ENCODE peak calls at places on chromosomes 1 and 21, in six cellular contexts. One of them, this sample, is unnamed.

GRCh38 chr21:31318971-31319370 is 25.1 kb downstream of the TIAM1 start:
- DNase-seq in H9: no peak
- DNase-seq in IMR-90: peak
- DNase-seq in neuronal stem cell: no peak
- DNase-seq in H1: no peak
- DNase-seq in mesendoderm: no peak
- DNase-seq in this sample: no peak

GRCh38 chr1:154497026-154497806 is 4.8 kb upstream of the TDRD10 start:
- DNase-seq in H9: no peak
- DNase-seq in IMR-90: no peak
- DNase-seq in neuronal stem cell: no peak
- DNase-seq in H1: no peak
- DNase-seq in mesendoderm: peak
- DNase-seq in this sample: no peak

GRCh38 chr1:24108334-24109165 is 3.4 kb downstream of the MYOM3 start:
- DNase-seq in H9: no peak
- DNase-seq in IMR-90: peak
- DNase-seq in neuronal stem cell: no peak
- DNase-seq in H1: no peak
- DNase-seq in mesendoderm: no peak
- DNase-seq in this sample: peak

GRCh38 chr1:202794049-202794725 is 14.0 kb downstream of the KDM5B start:
- DNase-seq in H9: no peak
- DNase-seq in IMR-90: no peak
- DNase-seq in neuronal stem cell: no peak
- DNase-seq in H1: no peak
- DNase-seq in mesendoderm: no peak
- DNase-seq in this sample: no peak

GRCh38 chr1:147773215-147773715 is 12.9 kb upstream of the GJA5 start:
- DNase-seq in H9: peak
- DNase-seq in IMR-90: no peak
- DNase-seq in neuronal stem cell: no peak
- DNase-seq in H1: peak
- DNase-seq in mesendoderm: peak
- DNase-seq in this sample: no peak

GRCh38 chr1:240190881-240191385 is 99.2 kb downstream of the FMN2 start:
- DNase-seq in H9: no peak
- DNase-seq in IMR-90: peak
- DNase-seq in neuronal stem cell: no peak
- DNase-seq in H1: no peak
- DNase-seq in mesendoderm: peak
- DNase-seq in this sample: peak

GRCh38 chr1:231796141-231796540 is 169.6 kb downstream of the DISC1 start:
- DNase-seq in H9: no peak
- DNase-seq in IMR-90: no peak
- DNase-seq in neuronal stem cell: no peak
- DNase-seq in H1: no peak
- DNase-seq in mesendoderm: no peak
- DNase-seq in this sample: no peak

GRCh38 chr1:188769936-188770335 is 1707.7 kb downstream of the BRINP3 start:
- DNase-seq in H9: no peak
- DNase-seq in IMR-90: no peak
- DNase-seq in neuronal stem cell: no peak
- DNase-seq in H1: no peak
- DNase-seq in mesendoderm: no peak
- DNase-seq in this sample: no peak

GRCh38 chr1:89632213-89633102 is 462 bp upstream of the LRRC8C start:
- DNase-seq in H9: peak
- DNase-seq in IMR-90: peak
- DNase-seq in neuronal stem cell: peak
- DNase-seq in H1: peak
- DNase-seq in mesendoderm: peak
- DNase-seq in this sample: peak

GRCh38 chr1:183097438-183098051 is 74.3 kb downstream of the LAMC1 start:
- DNase-seq in H9: no peak
- DNase-seq in IMR-90: peak
- DNase-seq in neuronal stem cell: no peak
- DNase-seq in H1: no peak
- DNase-seq in mesendoderm: no peak
- DNase-seq in this sample: peak

GRCh38 chr1:164836614-164837018 is 277.6 kb downstream of the PBX1 start:
- DNase-seq in H9: no peak
- DNase-seq in IMR-90: no peak
- DNase-seq in neuronal stem cell: no peak
- DNase-seq in H1: no peak
- DNase-seq in mesendoderm: no peak
- DNase-seq in this sample: no peak

GRCh38 chr1:235583511-235584001 is 66.0 kb downstream of the GNG4 start:
- DNase-seq in H9: no peak
- DNase-seq in IMR-90: no peak
- DNase-seq in neuronal stem cell: no peak
- DNase-seq in H1: no peak
- DNase-seq in mesendoderm: no peak
- DNase-seq in this sample: peak

GRCh38 chr21:46665566-46665965 is 30.1 kb downstream of the PRMT2 start:
- DNase-seq in H9: no peak
- DNase-seq in IMR-90: no peak
- DNase-seq in neuronal stem cell: no peak
- DNase-seq in H1: no peak
- DNase-seq in mesendoderm: no peak
- DNase-seq in this sample: no peak

GRCh38 chr21:34737115-34737514 is 68.3 kb downstream of the CLIC6 start:
- DNase-seq in H9: no peak
- DNase-seq in IMR-90: no peak
- DNase-seq in neuronal stem cell: no peak
- DNase-seq in H1: no peak
- DNase-seq in mesendoderm: no peak
- DNase-seq in this sample: peak

GRCh38 chr1:1221887-1222574 is 8.1 kb upstream of the TNFRSF4 start:
- DNase-seq in H9: no peak
- DNase-seq in IMR-90: no peak
- DNase-seq in neuronal stem cell: no peak
- DNase-seq in H1: no peak
- DNase-seq in mesendoderm: no peak
- DNase-seq in this sample: no peak

GRCh38 chr1:171655215-171656116 is 3.0 kb upstream of the MYOC start:
- DNase-seq in H9: peak
- DNase-seq in IMR-90: peak
- DNase-seq in neuronal stem cell: no peak
- DNase-seq in H1: peak
- DNase-seq in mesendoderm: peak
- DNase-seq in this sample: peak

GRCh38 chr1:94020764-94021579 is 100.0 kb downstream of the ABCA4 start:
- DNase-seq in H9: no peak
- DNase-seq in IMR-90: peak
- DNase-seq in neuronal stem cell: no peak
- DNase-seq in H1: no peak
- DNase-seq in mesendoderm: peak
- DNase-seq in this sample: peak

GRCh38 chr1:155892801-155893200 is 18.3 kb downstream of the RIT1 start:
- DNase-seq in H9: no peak
- DNase-seq in IMR-90: peak
- DNase-seq in neuronal stem cell: no peak
- DNase-seq in H1: no peak
- DNase-seq in mesendoderm: no peak
- DNase-seq in this sample: peak
- H2AK5ac ChIP-seq in H9: no peak
- H2AK5ac ChIP-seq in IMR-90: peak
- H2AK5ac ChIP-seq in neuronal stem cell: no peak
- H2AK5ac ChIP-seq in H1: peak
- H2AK5ac ChIP-seq in mesendoderm: no peak
- H2AK5ac ChIP-seq in this sample: no peak

GRCh38 chr1:211920602-211921226 is 90.2 kb upstream of the LPGAT1 start:
- DNase-seq in H9: no peak
- DNase-seq in IMR-90: no peak
- DNase-seq in neuronal stem cell: no peak
- DNase-seq in H1: no peak
- DNase-seq in mesendoderm: no peak
- DNase-seq in this sample: no peak

GRCh38 chr1:211923065-211923464 is 92.5 kb upstream of the LPGAT1 start:
- DNase-seq in H9: no peak
- DNase-seq in IMR-90: no peak
- DNase-seq in neuronal stem cell: no peak
- DNase-seq in H1: no peak
- DNase-seq in mesendoderm: no peak
- DNase-seq in this sample: no peak

GRCh38 chr1:211920141-211920572 is 89.6 kb upstream of the LPGAT1 start:
- DNase-seq in H9: no peak
- DNase-seq in IMR-90: peak
- DNase-seq in neuronal stem cell: no peak
- DNase-seq in H1: no peak
- DNase-seq in mesendoderm: no peak
- DNase-seq in this sample: no peak

GRCh38 chr1:211921579-211922095 is 91.1 kb upstream of the LPGAT1 start:
- DNase-seq in H9: no peak
- DNase-seq in IMR-90: no peak
- DNase-seq in neuronal stem cell: no peak
- DNase-seq in H1: no peak
- DNase-seq in mesendoderm: no peak
- DNase-seq in this sample: no peak

DNA sequence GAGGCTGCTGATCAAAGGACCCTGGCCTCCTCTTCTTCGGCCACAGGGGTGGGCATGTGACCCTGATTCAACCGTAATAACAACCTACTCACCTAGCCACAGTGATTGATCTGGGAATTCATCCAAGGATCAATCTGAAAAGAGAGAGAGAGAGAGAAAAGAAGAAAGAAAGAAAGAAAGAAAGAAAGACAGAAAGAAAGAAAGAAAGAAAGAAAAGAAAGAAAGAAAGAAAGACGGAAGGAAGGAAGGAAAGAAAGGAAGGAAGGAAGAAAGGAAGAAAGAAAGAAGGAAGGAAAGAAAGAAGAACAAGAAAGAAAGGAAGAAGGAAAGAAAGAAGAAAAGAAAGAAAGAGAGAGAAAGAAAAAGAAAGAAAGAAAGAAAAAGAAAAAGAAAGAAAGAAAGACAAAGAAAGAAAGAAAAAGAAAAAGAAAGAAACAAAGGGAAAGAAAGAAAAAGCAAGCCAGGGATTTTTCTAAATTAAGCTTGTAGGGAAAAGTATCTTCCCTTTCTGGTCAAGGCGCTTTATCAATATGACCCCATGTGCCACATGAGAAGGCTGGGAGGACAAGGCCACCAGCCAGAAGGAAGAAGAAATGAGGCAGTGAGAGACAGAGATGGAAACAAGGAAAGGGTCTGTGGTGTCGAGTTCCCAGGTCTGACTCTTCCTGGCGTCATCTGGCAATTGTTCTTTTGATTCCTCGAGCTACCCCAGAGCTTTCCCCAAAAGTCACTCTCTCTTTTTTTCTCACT is 88.3 kb upstream of the LPGAT1 start:
- DNase-seq in H9: no peak
- DNase-seq in IMR-90: no peak
- DNase-seq in neuronal stem cell: no peak
- DNase-seq in H1: no peak
- DNase-seq in mesendoderm: no peak
- DNase-seq in this sample: no peak
- H2BK5ac ChIP-seq in H9: no peak
- H2BK5ac ChIP-seq in IMR-90: no peak
- H2BK5ac ChIP-seq in neuronal stem cell: no peak
- H2BK5ac ChIP-seq in H1: no peak
- H2BK5ac ChIP-seq in mesendoderm: no peak
- H2BK5ac ChIP-seq in this sample: no peak

GRCh38 chr1:3543076-3544049 is 67.9 kb downstream of the MEGF6 start:
- DNase-seq in H9: peak
- DNase-seq in IMR-90: peak
- DNase-seq in neuronal stem cell: no peak
- DNase-seq in H1: peak
- DNase-seq in mesendoderm: peak
- DNase-seq in this sample: peak
- H2AK5ac ChIP-seq in H9: no peak
- H2AK5ac ChIP-seq in IMR-90: peak
- H2AK5ac ChIP-seq in neuronal stem cell: peak
- H2AK5ac ChIP-seq in H1: no peak
- H2AK5ac ChIP-seq in mesendoderm: no peak
- H2AK5ac ChIP-seq in this sample: peak

GRCh38 chr1:10864776-10865175 is 68.3 kb upstream of the CASZ1 start:
- DNase-seq in H9: no peak
- DNase-seq in IMR-90: no peak
- DNase-seq in neuronal stem cell: no peak
- DNase-seq in H1: no peak
- DNase-seq in mesendoderm: no peak
- DNase-seq in this sample: no peak
- H2BK5ac ChIP-seq in H9: no peak
- H2BK5ac ChIP-seq in IMR-90: no peak
- H2BK5ac ChIP-seq in neuronal stem cell: no peak
- H2BK5ac ChIP-seq in H1: no peak
- H2BK5ac ChIP-seq in mesendoderm: no peak
- H2BK5ac ChIP-seq in this sample: no peak

DNA sequence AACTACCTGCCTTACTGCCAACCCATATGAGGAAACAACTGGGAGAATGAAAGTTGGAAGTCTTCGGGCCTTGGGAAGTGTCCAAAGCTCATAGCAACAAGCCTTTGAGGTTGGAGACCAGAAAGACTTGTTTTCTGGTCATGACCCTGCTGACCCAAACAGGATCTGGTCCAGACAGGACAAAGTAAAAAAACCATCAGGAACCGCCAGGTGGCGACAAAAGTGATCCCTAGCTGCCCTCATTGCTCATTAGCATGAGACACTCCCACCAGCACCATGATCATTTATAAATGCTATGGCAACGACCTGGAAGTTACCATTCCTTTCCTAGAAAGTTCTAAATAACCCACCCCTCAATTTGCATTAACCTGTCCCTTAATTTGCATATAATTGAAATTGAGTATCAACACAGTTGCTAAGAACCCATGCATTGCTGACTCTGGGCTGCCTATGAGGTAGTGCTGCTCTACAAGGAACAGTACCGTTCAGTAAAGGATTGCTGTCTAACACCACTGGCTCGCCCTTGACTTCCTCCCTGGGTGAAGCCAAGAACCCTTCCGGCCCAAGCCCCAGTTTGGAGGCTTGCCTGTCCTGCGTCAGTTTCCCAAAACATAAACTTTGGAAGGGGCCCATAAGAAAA is 89.0 kb downstream of the URB2 start:
- DNase-seq in H9: peak
- DNase-seq in IMR-90: peak
- DNase-seq in neuronal stem cell: no peak
- DNase-seq in H1: peak
- DNase-seq in mesendoderm: peak
- DNase-seq in this sample: peak
- H2AK5ac ChIP-seq in H9: no peak
- H2AK5ac ChIP-seq in IMR-90: no peak
- H2AK5ac ChIP-seq in neuronal stem cell: no peak
- H2AK5ac ChIP-seq in H1: no peak
- H2AK5ac ChIP-seq in mesendoderm: no peak
- H2AK5ac ChIP-seq in this sample: peak